ENCODE peak calls at places on chromosome 16, in nine cellular contexts. Q is GM23338, M is left ventricle myocardium inferior, B is type B pancreatic cell, O is tibial nerve, H is progenitor cell of endocrine pancreas, R is nephron progenitor cell, T is kidney, S is ovary. A is an unnamed sample.
A peak's percentile ranks its signal among the peaks of the same experiment; 100 is the strongest.

GRCh38 chr16:50308237-50308965 is 42.0 kb downstream of the ADCY7 start:
- DNase-seq in Q (no peak), M (no peak), B (peak; percentile 64), O (no peak), H (peak; percentile 8), R (no peak), T (peak; percentile 69), S (no peak), A (peak; percentile 74)

GRCh38 chr16:67447508-67448076 is 16.7 kb downstream of the HSD11B2 start:
- DNase-seq in Q (peak; percentile 61), M (peak; percentile 60), B (no peak), O (no peak), H (no peak), R (no peak), T (no peak), S (peak; percentile 71), A (no peak)

GRCh38 chr16:46949216-46949892 is 24.1 kb downstream of the DNAJA2 start:
- DNase-seq in Q (no peak), M (no peak), B (no peak), O (no peak), H (no peak), R (no peak), T (no peak), S (no peak), A (no peak)

GRCh38 chr16:65283238-65283651 is 161.4 kb upstream of the CDH11 start:
- DNase-seq in Q (no peak), M (no peak), B (no peak), O (no peak), H (no peak), R (no peak), T (no peak), S (no peak), A (no peak)

GRCh38 chr16:53156516-53156915 is 101.7 kb downstream of the CHD9 start:
- DNase-seq in Q (no peak), M (no peak), B (no peak), O (no peak), H (no peak), R (no peak), T (no peak), S (no peak), A (no peak)

GRCh38 chr16:50490828-50491227 is 57.4 kb upstream of the NKD1 start:
- DNase-seq in Q (peak; percentile 35), M (no peak), B (no peak), O (no peak), H (no peak), R (no peak), T (no peak), S (no peak), A (no peak)

GRCh38 chr16:59633996-59634579 is 900.0 kb upstream of the GOT2 start:
- DNase-seq in Q (no peak), M (no peak), B (no peak), O (no peak), H (no peak), R (no peak), T (no peak), S (no peak), A (no peak)

GRCh38 chr16:24013733-24014645 is 178.2 kb downstream of the PRKCB start:
- DNase-seq in Q (no peak), M (no peak), B (no peak), O (no peak), H (no peak), R (no peak), T (no peak), S (no peak), A (no peak)

GRCh38 chr16:88684569-88685155 is 1.6 kb downstream of the SNAI3 start:
- DNase-seq in Q (no peak), M (no peak), B (no peak), O (no peak), H (no peak), R (no peak), T (no peak), S (no peak), A (no peak)

GRCh38 chr16:3023415-3023668 is 400 bp downstream of the HCFC1R1 start:
- DNase-seq in Q (peak; percentile 66), M (peak; percentile 47), B (no peak), O (no peak), H (no peak), R (no peak), T (no peak), S (peak; percentile 60), A (peak; percentile 90)

GRCh38 chr16:24070851-24071250 is 185.3 kb upstream of the CACNG3 start:
- DNase-seq in Q (peak; percentile 89), M (no peak), B (peak; percentile 40), O (no peak), H (peak; percentile 21), R (peak; percentile 41), T (no peak), S (no peak), A (peak; percentile 27)

GRCh38 chr16:89004209-89004831 is 27.3 kb upstream of the CBFA2T3 start:
- DNase-seq in Q (no peak), M (peak; percentile 50), B (no peak), O (no peak), H (no peak), R (no peak), T (peak; percentile 73), S (no peak), A (no peak)

GRCh38 chr16:54576776-54577175 is 290.2 kb upstream of the IRX3 start:
- DNase-seq in Q (no peak), M (no peak), B (no peak), O (no peak), H (no peak), R (no peak), T (no peak), S (no peak), A (no peak)

GRCh38 chr16:82761858-82762257 is 135.1 kb downstream of the CDH13 start:
- DNase-seq in Q (no peak), M (no peak), B (no peak), O (no peak), H (no peak), R (no peak), T (no peak), S (no peak), A (no peak)

GRCh38 chr16:526181-527014 is 1.1 kb upstream of the CAPN15 start:
- DNase-seq in Q (peak; percentile 76), M (peak; percentile 56), B (no peak), O (no peak), H (peak; percentile 35), R (peak; percentile 60), T (no peak), S (peak; percentile 54), A (no peak)

GRCh38 chr16:524274-525011 is 3.1 kb upstream of the CAPN15 start:
- DNase-seq in Q (no peak), M (no peak), B (no peak), O (no peak), H (no peak), R (no peak), T (peak; percentile 75), S (peak; percentile 39), A (no peak)

GRCh38 chr16:527015-527903 is at the start of gene CAPN15:
- DNase-seq in Q (peak; percentile 90), M (peak; percentile 87), B (peak; percentile 93), O (peak; percentile 72), H (peak; percentile 85), R (peak; percentile 90), T (peak; percentile 97), S (peak; percentile 90), A (peak; percentile 97)

GRCh38 chr16:525123-525519 is 2.4 kb upstream of the CAPN15 start:
- DNase-seq in Q (no peak), M (no peak), B (no peak), O (no peak), H (no peak), R (no peak), T (no peak), S (no peak), A (no peak)

GRCh38 chr16:525520-526180 is 1.9 kb upstream of the CAPN15 start:
- DNase-seq in Q (no peak), M (no peak), B (no peak), O (no peak), H (no peak), R (no peak), T (peak; percentile 83), S (peak; percentile 34), A (no peak)
- TF ChIP-seq CTCF in Q (no peak), M (no peak), B (no peak), O (no peak), H (no peak), R (no peak), T (peak; percentile 3), S (no peak), A (no peak)

DNA sequence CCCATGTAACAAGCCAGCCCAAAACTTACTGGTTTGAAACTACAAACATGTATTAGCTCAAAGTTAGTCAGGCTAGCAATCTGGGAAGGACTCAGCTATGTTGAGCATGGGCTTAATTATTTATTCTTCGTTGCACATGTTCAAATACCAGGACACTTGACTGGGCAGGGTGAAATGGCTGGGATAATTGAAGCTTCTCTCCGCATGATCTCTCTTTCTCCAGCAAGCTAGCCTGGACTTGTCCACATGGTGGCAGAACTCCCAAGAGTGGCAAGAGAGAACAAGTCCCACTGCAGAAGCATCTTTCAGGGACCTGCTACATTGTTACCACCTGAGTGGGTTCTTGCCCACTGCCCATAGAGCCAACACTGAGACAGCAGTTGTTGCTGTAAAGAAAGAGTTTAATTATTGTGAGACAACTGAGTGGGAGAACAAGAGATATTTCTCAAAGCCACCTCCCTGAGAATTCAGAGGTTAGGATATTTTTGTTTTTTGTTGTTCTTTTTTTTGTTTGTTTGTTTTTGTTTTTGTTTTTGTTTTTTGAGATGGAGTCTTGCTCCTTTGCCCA is 16.8 kb upstream of the ATF7IP2 start:
- DNase-seq in Q (peak; percentile 27), M (no peak), B (no peak), O (no peak), H (no peak), R (no peak), T (no peak), S (no peak), A (peak; percentile 25)
- TF ChIP-seq CTCF in Q (peak; percentile 41), M (peak; percentile 40), B (no peak), O (no peak), H (no peak), R (no peak), T (no peak), S (no peak), A (no peak)

DNA sequence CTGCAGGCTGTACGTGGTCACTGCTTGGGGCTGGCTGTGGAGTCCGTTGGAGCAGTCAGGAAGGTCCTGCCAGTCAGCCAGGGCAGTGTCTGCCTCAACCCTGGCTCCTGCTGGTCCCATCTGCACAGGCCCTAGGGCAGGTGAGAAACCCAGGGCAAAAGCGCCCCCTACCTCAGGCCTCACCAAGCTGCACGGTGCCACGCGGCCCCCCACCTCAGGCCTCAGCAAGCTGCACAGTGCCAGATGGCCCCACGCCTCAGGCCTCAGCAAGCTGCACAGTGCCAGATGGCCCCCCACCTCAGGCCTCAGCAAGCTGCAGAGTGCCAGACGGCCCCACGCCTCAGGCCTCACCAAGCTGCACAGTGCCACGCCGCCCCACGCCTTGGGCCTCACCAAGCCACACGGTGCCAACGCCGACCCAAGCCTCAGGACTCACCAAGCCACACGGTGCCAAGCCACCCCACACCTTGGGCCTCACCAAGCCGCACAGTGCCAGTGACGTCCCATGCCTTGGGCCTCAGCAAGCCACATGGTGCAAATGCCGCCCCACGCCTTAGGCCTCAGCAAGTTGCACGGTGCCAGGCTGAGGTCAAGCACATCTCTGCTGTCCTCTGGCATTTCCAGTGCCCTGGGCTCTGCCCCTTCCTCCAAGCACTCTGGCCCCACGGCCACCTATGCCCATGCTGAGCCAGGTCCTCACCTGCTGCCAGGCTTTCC is 5.5 kb downstream of the TMEM204 start:
- DNase-seq in Q (peak; percentile 65), M (no peak), B (no peak), O (no peak), H (no peak), R (no peak), T (peak; percentile 67), S (no peak), A (no peak)
- TF ChIP-seq CTCF in Q (peak; percentile 30), M (peak; percentile 40), B (no peak), O (no peak), H (no peak), R (no peak), T (no peak), S (no peak), A (no peak)

GRCh38 chr16:69481901-69482341 is 57.5 kb downstream of the CYB5B start:
- DNase-seq in Q (peak; percentile 47), M (peak; percentile 92), B (no peak), O (peak; percentile 66), H (no peak), R (no peak), T (peak; percentile 95), S (peak; percentile 77), A (no peak)
- TF ChIP-seq CTCF in Q (no peak), M (peak; percentile 38), B (no peak), O (no peak), H (no peak), R (no peak), T (no peak), S (no peak), A (no peak)